ENCODE peak calls at places on chromosomes 13 and 19, in six cellular contexts. D is iPS-NIHi11; U is hepatic stellate cell; B is stimulated activated CD4-positive, alpha-beta T cell treated with anti-CD3 and anti-CD28 coated beads, Interleukin-1b, Interleukin-23, amount 100 ng/mL, for 24 hours; A is MV-4-11; O is nephron progenitor cell. K is an unnamed sample.

GRCh38 chr19:41682437-41682836 is 5.6 kb downstream of the CEACAM7 start:
- DNase-seq in D (no peak), U (no peak), B (no peak), A (no peak), O (no peak), K (no peak)

GRCh38 chr13:48561461-48562224 is 28.8 kb upstream of the RCBTB2 start:
- DNase-seq in D (no peak), U (no peak), B (no peak), A (peak), O (no peak), K (peak)

GRCh38 chr19:18670313-18670712 is 13.2 kb upstream of the CRTC1 start:
- DNase-seq in D (no peak), U (no peak), B (no peak), A (no peak), O (no peak), K (no peak)

GRCh38 chr19:38375098-38375493 is 725 bp downstream of the PSMD8 start:
- DNase-seq in D (no peak), U (no peak), B (no peak), A (no peak), O (no peak), K (no peak)

GRCh38 chr13:60572003-60572792 is 175.2 kb downstream of the TDRD3 start:
- DNase-seq in D (peak), U (peak), B (no peak), A (peak), O (no peak), K (no peak)

GRCh38 chr13:103101500-103101899 is 35.3 kb upstream of the SLC10A2 start:
- DNase-seq in D (no peak), U (no peak), B (no peak), A (no peak), O (no peak), K (no peak)

GRCh38 chr13:44267966-44268365 is 105.7 kb upstream of the SERP2 start:
- DNase-seq in D (no peak), U (no peak), B (no peak), A (no peak), O (no peak), K (no peak)

GRCh38 chr19:34104099-34104498 is 68.2 kb upstream of the LSM14A start:
- DNase-seq in D (no peak), U (no peak), B (no peak), A (peak), O (no peak), K (no peak)

GRCh38 chr19:49533551-49534488 is 6.0 kb downstream of the RCN3 start:
- DNase-seq in D (peak), U (peak), B (peak), A (peak), O (peak), K (peak)

GRCh38 chr13:111262281-111262680 is 58.2 kb upstream of the TEX29 start:
- DNase-seq in D (no peak), U (no peak), B (no peak), A (no peak), O (no peak), K (no peak)

GRCh38 chr19:10009269-10009665 is 1.0 kb downstream of the COL5A3 start:
- DNase-seq in D (peak), U (peak), B (no peak), A (no peak), O (peak), K (peak)

GRCh38 chr19:42095814-42096230 is 19.9 kb downstream of the ZNF574 start:
- DNase-seq in D (peak), U (no peak), B (no peak), A (no peak), O (peak), K (no peak)

GRCh38 chr13:50132937-50133276 is 117.7 kb downstream of the KCNRG start:
- DNase-seq in D (no peak), U (no peak), B (no peak), A (no peak), O (no peak), K (no peak)

GRCh38 chr13:29428310-29428991 is 167.0 kb downstream of the SLC7A1 start:
- DNase-seq in D (peak), U (peak), B (no peak), A (no peak), O (peak), K (no peak)

GRCh38 chr13:113669871-113670341 is 2.9 kb downstream of the GRK1 start:
- DNase-seq in D (no peak), U (no peak), B (no peak), A (no peak), O (no peak), K (no peak)

GRCh38 chr13:112876305-112877000 is 92.6 kb upstream of the MCF2L start:
- DNase-seq in D (no peak), U (no peak), B (no peak), A (no peak), O (no peak), K (no peak)

GRCh38 chr19:50325310-50326100 is 3.7 kb downstream of the KCNC3 start:
- DNase-seq in D (peak), U (peak), B (peak), A (peak), O (peak), K (peak)

GRCh38 chr13:93477238-93477637 is 250.6 kb downstream of the GPC6 start:
- DNase-seq in D (no peak), U (no peak), B (no peak), A (no peak), O (no peak), K (no peak)

GRCh38 chr19:572891-573825 is 762 bp downstream of the BSG start:
- DNase-seq in D (no peak), U (peak), B (no peak), A (peak), O (peak), K (peak)

GRCh38 chr13:20394506-20394905 is 131.2 kb downstream of the CRYL1 start:
- DNase-seq in D (peak), U (no peak), B (no peak), A (no peak), O (no peak), K (no peak)